ENCODE peak calls at places on chromosomes 1 and 21, in eight cellular contexts. One of them, this sample, is unnamed. For H3K9me3, the result is how much of the 10 kb centered on the place peaks cover.

GRCh38 chr1:84348240-84348555 is 46.7 kb downstream of the SAMD13 start:
- DNase-seq in thoracic aorta: no peak
- DNase-seq in OCI-LY7: no peak
- DNase-seq in colonic mucosa: no peak
- DNase-seq in left lung: no peak
- DNase-seq in esophagus squamous epithelium: no peak
- DNase-seq in upper lobe of right lung: peak
- DNase-seq in small intestine: no peak
- DNase-seq in this sample: no peak

GRCh38 chr1:22132517-22133235 is 10.2 kb downstream of the WNT4 start:
- DNase-seq in thoracic aorta: peak
- DNase-seq in OCI-LY7: no peak
- DNase-seq in colonic mucosa: no peak
- DNase-seq in left lung: peak
- DNase-seq in esophagus squamous epithelium: no peak
- DNase-seq in upper lobe of right lung: no peak
- DNase-seq in small intestine: no peak
- DNase-seq in this sample: no peak

GRCh38 chr1:27521336-27522147 is 31.6 kb upstream of the WASF2 start:
- DNase-seq in thoracic aorta: no peak
- DNase-seq in OCI-LY7: no peak
- DNase-seq in colonic mucosa: no peak
- DNase-seq in left lung: no peak
- DNase-seq in esophagus squamous epithelium: no peak
- DNase-seq in upper lobe of right lung: no peak
- DNase-seq in small intestine: no peak
- DNase-seq in this sample: peak

GRCh38 chr21:43192501-43193081 is 23.8 kb downstream of the CRYAA start:
- DNase-seq in thoracic aorta: no peak
- DNase-seq in OCI-LY7: no peak
- DNase-seq in colonic mucosa: peak
- DNase-seq in left lung: no peak
- DNase-seq in esophagus squamous epithelium: no peak
- DNase-seq in upper lobe of right lung: peak
- DNase-seq in small intestine: no peak
- DNase-seq in this sample: no peak

GRCh38 chr1:67479146-67479891 is 49.1 kb upstream of the SERBP1 start:
- DNase-seq in thoracic aorta: peak
- DNase-seq in OCI-LY7: no peak
- DNase-seq in colonic mucosa: no peak
- DNase-seq in left lung: no peak
- DNase-seq in esophagus squamous epithelium: no peak
- DNase-seq in upper lobe of right lung: no peak
- DNase-seq in small intestine: no peak
- DNase-seq in this sample: no peak

GRCh38 chr1:66546045-66546810 is 12.3 kb downstream of the SGIP1 start:
- DNase-seq in thoracic aorta: no peak
- DNase-seq in OCI-LY7: no peak
- DNase-seq in colonic mucosa: no peak
- DNase-seq in left lung: no peak
- DNase-seq in esophagus squamous epithelium: no peak
- DNase-seq in upper lobe of right lung: no peak
- DNase-seq in small intestine: no peak
- DNase-seq in this sample: no peak

GRCh38 chr1:155911156-155912055 is at the start of gene RIT1:
- DNase-seq in thoracic aorta: peak
- DNase-seq in OCI-LY7: peak
- DNase-seq in colonic mucosa: peak
- DNase-seq in left lung: peak
- DNase-seq in esophagus squamous epithelium: peak
- DNase-seq in upper lobe of right lung: peak
- DNase-seq in small intestine: peak
- DNase-seq in this sample: peak

GRCh38 chr1:33088119-33088906 is 7.4 kb downstream of the AZIN2 start:
- DNase-seq in thoracic aorta: no peak
- DNase-seq in OCI-LY7: peak
- DNase-seq in colonic mucosa: no peak
- DNase-seq in left lung: no peak
- DNase-seq in esophagus squamous epithelium: no peak
- DNase-seq in upper lobe of right lung: no peak
- DNase-seq in small intestine: no peak
- DNase-seq in this sample: no peak

GRCh38 chr21:38439336-38439900 is 58.9 kb downstream of the ERG start:
- DNase-seq in thoracic aorta: no peak
- DNase-seq in OCI-LY7: no peak
- DNase-seq in colonic mucosa: no peak
- DNase-seq in left lung: no peak
- DNase-seq in esophagus squamous epithelium: no peak
- DNase-seq in upper lobe of right lung: no peak
- DNase-seq in small intestine: no peak
- DNase-seq in this sample: no peak

GRCh38 chr1:172916126-172916525 is 134.6 kb downstream of the TNFSF18 start:
- DNase-seq in thoracic aorta: no peak
- DNase-seq in OCI-LY7: no peak
- DNase-seq in colonic mucosa: no peak
- DNase-seq in left lung: no peak
- DNase-seq in esophagus squamous epithelium: no peak
- DNase-seq in upper lobe of right lung: no peak
- DNase-seq in small intestine: no peak
- DNase-seq in this sample: no peak

GRCh38 chr1:41726899-41727748 is 191.6 kb downstream of the HIVEP3 start:
- DNase-seq in thoracic aorta: no peak
- DNase-seq in OCI-LY7: peak
- DNase-seq in colonic mucosa: peak
- DNase-seq in left lung: peak
- DNase-seq in esophagus squamous epithelium: no peak
- DNase-seq in upper lobe of right lung: peak
- DNase-seq in small intestine: no peak
- DNase-seq in this sample: no peak

DNA sequence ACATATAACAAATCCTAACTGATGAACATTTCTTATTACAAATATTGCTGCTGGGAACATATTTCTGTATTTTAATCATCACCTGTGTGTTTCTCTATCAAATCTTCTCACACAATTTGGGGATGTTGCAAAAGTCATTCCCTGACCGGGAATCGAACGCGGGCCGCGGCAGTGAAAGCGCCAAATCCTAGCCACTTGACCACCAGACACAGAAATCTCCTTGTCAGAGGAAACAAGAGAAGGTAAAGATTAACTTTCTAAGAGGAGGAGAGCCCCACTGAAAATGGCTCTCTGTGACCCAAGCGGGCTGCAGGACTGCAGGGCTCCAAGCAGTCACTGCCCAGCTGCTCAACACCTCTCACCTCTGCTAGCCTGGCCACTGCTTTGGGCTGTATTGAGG is 304.9 kb downstream of the FAM72C start:
- DNase-seq in thoracic aorta: no peak
- DNase-seq in OCI-LY7: no peak
- DNase-seq in colonic mucosa: no peak
- DNase-seq in left lung: no peak
- DNase-seq in esophagus squamous epithelium: no peak
- DNase-seq in upper lobe of right lung: no peak
- DNase-seq in small intestine: no peak
- DNase-seq in this sample: no peak
- H3K9me3 ChIP-seq in thoracic aorta: under half
- H3K9me3 ChIP-seq in OCI-LY7: under half
- H3K9me3 ChIP-seq in colonic mucosa: under half
- H3K9me3 ChIP-seq in left lung: under half
- H3K9me3 ChIP-seq in esophagus squamous epithelium: under half
- H3K9me3 ChIP-seq in upper lobe of right lung: under half
- H3K9me3 ChIP-seq in small intestine: under half
- H3K9me3 ChIP-seq in this sample: under half

GRCh38 chr1:24118410-24119242 is 6.7 kb upstream of the MYOM3 start:
- DNase-seq in thoracic aorta: no peak
- DNase-seq in OCI-LY7: peak
- DNase-seq in colonic mucosa: peak
- DNase-seq in left lung: no peak
- DNase-seq in esophagus squamous epithelium: no peak
- DNase-seq in upper lobe of right lung: peak
- DNase-seq in small intestine: peak
- DNase-seq in this sample: no peak

GRCh38 chr1:24117132-24117531 is 5.2 kb upstream of the MYOM3 start:
- DNase-seq in thoracic aorta: no peak
- DNase-seq in OCI-LY7: no peak
- DNase-seq in colonic mucosa: no peak
- DNase-seq in left lung: no peak
- DNase-seq in esophagus squamous epithelium: no peak
- DNase-seq in upper lobe of right lung: no peak
- DNase-seq in small intestine: no peak
- DNase-seq in this sample: no peak

GRCh38 chr1:24119859-24120756 is 8.2 kb upstream of the MYOM3 start:
- DNase-seq in thoracic aorta: no peak
- DNase-seq in OCI-LY7: no peak
- DNase-seq in colonic mucosa: peak
- DNase-seq in left lung: no peak
- DNase-seq in esophagus squamous epithelium: no peak
- DNase-seq in upper lobe of right lung: peak
- DNase-seq in small intestine: peak
- DNase-seq in this sample: no peak

GRCh38 chr1:24119489-24119858 is 7.5 kb upstream of the MYOM3 start:
- DNase-seq in thoracic aorta: no peak
- DNase-seq in OCI-LY7: no peak
- DNase-seq in colonic mucosa: no peak
- DNase-seq in left lung: no peak
- DNase-seq in esophagus squamous epithelium: no peak
- DNase-seq in upper lobe of right lung: no peak
- DNase-seq in small intestine: no peak
- DNase-seq in this sample: no peak

DNA sequence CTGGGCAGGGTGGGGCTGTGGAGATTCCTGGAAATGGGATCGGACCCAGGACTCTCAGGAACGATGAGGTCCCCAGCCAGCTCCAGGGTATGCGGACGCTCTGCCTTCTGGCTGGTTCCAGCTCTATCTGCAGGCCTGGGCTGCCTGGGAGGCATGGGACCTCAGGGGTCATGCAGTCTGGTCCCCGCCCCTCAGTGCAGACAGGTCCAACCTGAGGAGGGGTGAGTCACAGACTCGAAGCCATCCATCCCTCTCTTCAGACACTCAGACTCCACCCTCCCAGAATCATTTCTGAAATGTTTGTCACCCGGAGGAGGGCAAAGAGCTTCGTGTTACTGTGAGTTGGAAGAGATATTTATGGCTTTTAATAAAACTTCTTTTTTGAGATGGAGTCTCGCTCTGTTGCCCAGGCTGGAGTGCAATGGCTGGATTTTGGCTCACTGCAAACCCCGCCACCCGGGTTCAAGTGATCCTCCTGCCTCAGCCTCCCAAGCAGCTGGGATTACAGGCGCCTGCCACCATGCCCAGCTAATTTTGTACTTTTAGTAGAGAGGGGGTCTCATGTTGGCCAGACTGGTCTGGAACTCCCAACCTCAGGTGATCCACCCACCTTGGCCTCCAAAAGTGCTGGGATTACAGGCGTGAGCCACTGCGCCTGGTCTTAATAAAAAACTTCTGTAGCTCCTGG is 5.9 kb upstream of the MYOM3 start:
- DNase-seq in thoracic aorta: no peak
- DNase-seq in OCI-LY7: no peak
- DNase-seq in colonic mucosa: peak
- DNase-seq in left lung: no peak
- DNase-seq in esophagus squamous epithelium: no peak
- DNase-seq in upper lobe of right lung: peak
- DNase-seq in small intestine: peak
- DNase-seq in this sample: no peak
- H3K9me3 ChIP-seq in thoracic aorta: under half
- H3K9me3 ChIP-seq in OCI-LY7: under half
- H3K9me3 ChIP-seq in colonic mucosa: under half
- H3K9me3 ChIP-seq in left lung: under half
- H3K9me3 ChIP-seq in esophagus squamous epithelium: under half
- H3K9me3 ChIP-seq in upper lobe of right lung: under half
- H3K9me3 ChIP-seq in small intestine: under half
- H3K9me3 ChIP-seq in this sample: under half

DNA sequence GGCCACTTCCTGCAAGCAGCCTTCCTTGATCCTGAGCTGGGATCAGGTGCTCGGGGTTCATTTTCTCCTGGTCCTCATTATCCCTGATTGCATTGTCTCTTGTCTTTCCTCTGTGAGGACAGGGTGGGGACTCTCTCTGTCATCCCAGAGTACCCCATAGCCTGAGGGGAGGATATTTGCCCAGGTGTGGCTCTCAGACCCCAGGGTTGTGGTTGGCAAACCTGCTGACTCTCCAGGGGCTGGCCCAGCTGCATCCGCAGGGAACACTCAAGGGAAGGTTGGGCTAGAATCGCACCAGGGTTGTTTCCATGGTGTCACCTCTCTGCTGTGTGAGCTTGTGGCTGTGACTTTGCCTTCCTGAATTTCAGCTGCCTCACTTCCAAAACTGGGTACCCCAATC is 276.8 kb upstream of the C1orf174 start:
- DNase-seq in thoracic aorta: no peak
- DNase-seq in OCI-LY7: peak
- DNase-seq in colonic mucosa: no peak
- DNase-seq in left lung: no peak
- DNase-seq in esophagus squamous epithelium: no peak
- DNase-seq in upper lobe of right lung: no peak
- DNase-seq in small intestine: no peak
- DNase-seq in this sample: no peak
- H3K9me3 ChIP-seq in thoracic aorta: under half
- H3K9me3 ChIP-seq in OCI-LY7: under half
- H3K9me3 ChIP-seq in colonic mucosa: under half
- H3K9me3 ChIP-seq in left lung: under half
- H3K9me3 ChIP-seq in esophagus squamous epithelium: under half
- H3K9me3 ChIP-seq in upper lobe of right lung: under half
- H3K9me3 ChIP-seq in small intestine: under half
- H3K9me3 ChIP-seq in this sample: under half

GRCh38 chr21:40425981-40426380 is 421.0 kb downstream of the DSCAM start:
- DNase-seq in thoracic aorta: no peak
- DNase-seq in OCI-LY7: no peak
- DNase-seq in colonic mucosa: no peak
- DNase-seq in left lung: no peak
- DNase-seq in esophagus squamous epithelium: no peak
- DNase-seq in upper lobe of right lung: no peak
- DNase-seq in small intestine: no peak
- DNase-seq in this sample: no peak

GRCh38 chr21:40416572-40416971 is 430.4 kb downstream of the DSCAM start:
- DNase-seq in thoracic aorta: no peak
- DNase-seq in OCI-LY7: no peak
- DNase-seq in colonic mucosa: no peak
- DNase-seq in left lung: no peak
- DNase-seq in esophagus squamous epithelium: no peak
- DNase-seq in upper lobe of right lung: no peak
- DNase-seq in small intestine: no peak
- DNase-seq in this sample: no peak

GRCh38 chr21:40422851-40423635 is 423.9 kb downstream of the DSCAM start:
- DNase-seq in thoracic aorta: no peak
- DNase-seq in OCI-LY7: no peak
- DNase-seq in colonic mucosa: no peak
- DNase-seq in left lung: no peak
- DNase-seq in esophagus squamous epithelium: no peak
- DNase-seq in upper lobe of right lung: no peak
- DNase-seq in small intestine: no peak
- DNase-seq in this sample: no peak

DNA sequence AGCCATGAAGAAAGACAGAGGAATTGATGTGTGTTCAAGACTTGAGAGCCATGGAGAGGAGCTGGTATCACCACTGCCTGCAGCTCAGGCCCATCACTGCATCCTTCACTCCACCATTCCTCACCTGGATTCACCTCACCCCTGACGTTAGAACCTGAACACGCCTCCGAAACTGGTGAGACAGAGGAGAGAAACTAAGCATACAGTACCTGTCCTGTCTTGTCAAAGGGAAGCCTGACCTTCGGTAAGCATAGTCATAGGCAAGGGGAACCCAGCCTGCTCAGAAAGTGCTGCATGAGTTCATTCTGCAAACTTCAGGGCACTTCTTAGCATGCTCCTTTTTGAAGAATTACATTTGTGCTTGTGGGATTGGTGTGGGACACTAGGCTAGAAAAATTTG is 425.8 kb downstream of the DSCAM start:
- DNase-seq in thoracic aorta: no peak
- DNase-seq in OCI-LY7: no peak
- DNase-seq in colonic mucosa: no peak
- DNase-seq in left lung: no peak
- DNase-seq in esophagus squamous epithelium: no peak
- DNase-seq in upper lobe of right lung: no peak
- DNase-seq in small intestine: no peak
- DNase-seq in this sample: no peak
- H3K9me3 ChIP-seq in thoracic aorta: under half
- H3K9me3 ChIP-seq in OCI-LY7: under half
- H3K9me3 ChIP-seq in colonic mucosa: under half
- H3K9me3 ChIP-seq in left lung: under half
- H3K9me3 ChIP-seq in esophagus squamous epithelium: under half
- H3K9me3 ChIP-seq in upper lobe of right lung: under half
- H3K9me3 ChIP-seq in small intestine: under half
- H3K9me3 ChIP-seq in this sample: under half